ENCODE peak calls at places on chromosomes 1 and 21, in four cellular contexts. S, C, K and B are unnamed samples.

GRCh38 chr1:90835172-90835660 is 118.1 kb upstream of the BARHL2 start:
- DNase-seq in S (no peak), K (no peak), C (no peak), B (no peak)

GRCh38 chr1:181077576-181078242 is 10.8 kb upstream of the IER5 start:
- DNase-seq in K (no peak), C (no peak), S (no peak), B (no peak)

GRCh38 chr21:44291078-44291935 is 5.6 kb downstream of the AIRE start:
- DNase-seq in S (no peak), C (no peak), K (no peak), B (no peak)

GRCh38 chr1:154546264-154547043 is 12.0 kb downstream of the UBE2Q1 start:
- DNase-seq in S (peak), C (peak), K (peak), B (peak)

GRCh38 chr1:37475380-37476086 is 1.2 kb downstream of the ZC3H12A start:
- DNase-seq in K (no peak), S (peak), C (no peak), B (no peak)

GRCh38 chr1:109254621-109255096 is 5.3 kb downstream of the CELSR2 start:
- DNase-seq in C (no peak), K (no peak), S (peak), B (no peak)

GRCh38 chr1:77134359-77134758 is 84.9 kb downstream of the PIGK start:
- DNase-seq in C (no peak), S (no peak), K (no peak), B (no peak)

GRCh38 chr1:156912861-156913808 is 7.3 kb upstream of the LRRC71 start:
- DNase-seq in S (peak), C (no peak), K (no peak), B (no peak)

GRCh38 chr1:4395158-4395557 is 259.3 kb upstream of the AJAP1 start:
- DNase-seq in S (no peak), C (no peak), K (no peak), B (no peak)

GRCh38 chr1:19484338-19484792 is 974 bp downstream of the CAPZB start:
- DNase-seq in K (no peak), S (no peak), C (peak), B (no peak)

GRCh38 chr1:66354311-66354922 is 179.5 kb upstream of the SGIP1 start:
- DNase-seq in C (no peak), K (no peak), S (no peak), B (no peak)

GRCh38 chr1:154866995-154867795 is 2.9 kb downstream of the KCNN3 start:
- DNase-seq in K (no peak), C (no peak), S (no peak), B (no peak)

GRCh38 chr1:164914208-164914607 is 355.2 kb downstream of the PBX1 start:
- DNase-seq in K (no peak), S (no peak), C (no peak), B (no peak)

GRCh38 chr1:162080472-162081015 is 11.1 kb downstream of the NOS1AP start:
- DNase-seq in K (no peak), C (no peak), S (no peak), B (no peak)

GRCh38 chr1:205947024-205947423 is 3.8 kb upstream of the SLC26A9 start:
- DNase-seq in S (no peak), K (no peak), C (no peak), B (no peak)

GRCh38 chr1:51236548-51237312 is 657 bp downstream of the RNF11 start:
- DNase-seq in S (peak), C (peak), K (no peak), B (no peak)

GRCh38 chr1:169529068-169529642 is 43.4 kb upstream of the SLC19A2 start:
- DNase-seq in S (no peak), K (no peak), C (peak), B (no peak)

GRCh38 chr1:1435094-1435903 is at the start of gene VWA1:
- DNase-seq in S (peak), K (no peak), C (peak), B (peak)
- TF ChIP-seq POLR2AphosphoS5 in S (no peak), K (no peak), C (no peak), B (no peak)

DNA sequence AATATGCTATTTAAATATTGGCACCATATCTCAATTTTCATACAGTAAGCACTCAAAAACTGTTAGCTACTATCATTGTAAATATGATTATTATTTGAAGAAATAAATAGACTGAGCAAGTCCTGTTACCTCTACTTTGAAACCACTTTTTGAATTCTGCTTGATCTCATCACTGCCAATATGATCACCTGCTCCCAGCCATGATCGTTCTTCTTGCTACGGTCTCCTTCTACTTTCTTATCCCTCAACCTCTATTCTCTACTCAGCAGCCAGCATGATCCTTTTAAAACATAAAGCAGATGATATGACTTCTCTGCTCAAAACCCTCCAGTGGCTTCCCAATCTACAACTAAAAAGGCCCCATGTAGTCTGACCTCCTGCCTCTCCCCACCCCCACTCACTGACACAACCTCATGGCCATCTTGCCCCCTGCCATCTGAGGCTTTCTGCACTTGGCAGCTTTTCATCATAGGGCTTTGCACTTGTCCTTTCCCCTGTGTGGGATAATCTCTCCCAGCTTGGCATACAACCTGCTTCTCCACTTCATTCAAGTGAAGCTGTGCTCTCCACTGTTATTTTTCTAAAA is 27.2 kb downstream of the CD34 start:
- DNase-seq in K (no peak), S (no peak), C (no peak), B (no peak)
- TF ChIP-seq SPI1 in K (no peak), S (no peak), C (no peak), B (no peak)

DNA sequence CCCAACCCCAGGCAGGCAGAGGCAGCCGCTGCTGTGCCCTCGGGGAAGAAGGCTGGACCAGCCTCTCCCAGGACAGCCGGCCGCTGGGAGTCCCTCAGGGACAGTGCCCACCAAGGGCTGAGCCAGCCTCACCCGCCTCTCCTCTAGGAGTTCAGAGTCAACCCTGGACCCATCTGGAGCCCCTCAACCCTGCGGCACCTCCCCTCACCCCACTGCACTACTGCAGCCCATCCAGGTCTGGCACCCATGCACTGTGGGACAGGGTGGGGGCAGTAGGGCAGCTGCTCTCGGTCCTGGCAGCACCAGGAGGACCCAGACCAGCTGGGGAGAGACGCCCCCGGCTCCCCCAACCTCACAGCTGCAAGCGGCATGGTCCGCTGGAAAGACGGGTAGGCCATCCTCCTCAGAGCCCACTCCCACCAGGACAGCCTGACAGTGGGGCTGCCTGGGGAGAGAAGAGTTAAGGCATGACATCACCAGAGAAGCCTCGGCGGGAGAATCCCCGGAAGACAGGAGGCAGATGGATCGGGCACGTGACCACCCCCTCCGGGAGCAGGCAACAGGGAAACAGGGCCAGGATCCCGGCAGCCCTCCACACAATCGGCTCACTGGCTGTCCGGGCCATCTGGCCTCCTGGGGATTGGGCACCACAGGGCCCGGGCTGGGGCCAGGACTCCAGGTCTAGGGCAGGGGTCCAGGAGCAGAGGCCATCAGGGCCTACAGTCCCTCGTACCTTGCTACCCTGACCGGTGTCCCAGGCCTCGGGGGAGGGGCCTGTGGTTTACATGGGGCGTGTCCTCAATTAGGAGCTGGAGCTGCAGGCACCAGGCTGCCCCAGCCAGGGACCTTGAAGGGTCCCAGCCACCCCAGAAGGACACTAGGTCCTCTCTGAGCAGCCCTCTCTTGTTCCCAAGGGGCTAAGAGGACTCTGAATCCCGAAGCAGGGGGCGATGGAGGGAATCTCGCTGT is 3.1 kb downstream of the ACAP3 start:
- DNase-seq in C (no peak), S (peak), K (no peak), B (no peak)
- TF ChIP-seq POLR2AphosphoS5 in C (no peak), S (no peak), K (no peak), B (no peak)

DNA sequence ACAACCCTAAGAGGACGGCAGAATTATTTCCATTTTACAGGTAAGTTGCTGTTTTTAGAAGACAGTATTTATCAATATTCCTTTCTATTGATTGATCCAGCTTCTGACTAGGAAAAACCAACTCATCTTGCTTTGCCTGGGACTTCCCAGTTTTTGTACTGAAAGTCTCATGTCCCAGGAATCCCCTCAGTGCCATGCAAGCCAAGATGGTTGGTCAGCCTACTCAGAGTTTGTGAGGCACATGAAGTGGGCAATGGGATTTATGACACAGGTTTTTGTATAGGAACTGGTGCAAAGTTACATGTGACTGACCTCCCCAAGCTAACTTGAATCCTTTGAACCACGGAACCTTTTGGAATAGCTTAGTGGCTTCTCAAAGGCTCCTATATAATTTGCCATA is 45.5 kb downstream of the GNG12 start:
- DNase-seq in S (no peak), C (no peak), K (no peak), B (no peak)
- TF ChIP-seq SPI1 in S (no peak), C (no peak), K (no peak), B (no peak)

GRCh38 chr1:167964646-167965045 is 27.8 kb upstream of the MPC2 start:
- DNase-seq in K (no peak), C (no peak), S (no peak), B (no peak)
- TF ChIP-seq POLR2AphosphoS5 in K (no peak), C (no peak), S (no peak), B (no peak)

GRCh38 chr1:76018045-76018444 is 56.5 kb upstream of the ST6GALNAC3 start:
- DNase-seq in C (no peak), K (no peak), S (no peak), B (no peak)

GRCh38 chr1:76021816-76022215 is 52.7 kb upstream of the ST6GALNAC3 start:
- DNase-seq in K (no peak), C (no peak), S (no peak), B (no peak)

DNA sequence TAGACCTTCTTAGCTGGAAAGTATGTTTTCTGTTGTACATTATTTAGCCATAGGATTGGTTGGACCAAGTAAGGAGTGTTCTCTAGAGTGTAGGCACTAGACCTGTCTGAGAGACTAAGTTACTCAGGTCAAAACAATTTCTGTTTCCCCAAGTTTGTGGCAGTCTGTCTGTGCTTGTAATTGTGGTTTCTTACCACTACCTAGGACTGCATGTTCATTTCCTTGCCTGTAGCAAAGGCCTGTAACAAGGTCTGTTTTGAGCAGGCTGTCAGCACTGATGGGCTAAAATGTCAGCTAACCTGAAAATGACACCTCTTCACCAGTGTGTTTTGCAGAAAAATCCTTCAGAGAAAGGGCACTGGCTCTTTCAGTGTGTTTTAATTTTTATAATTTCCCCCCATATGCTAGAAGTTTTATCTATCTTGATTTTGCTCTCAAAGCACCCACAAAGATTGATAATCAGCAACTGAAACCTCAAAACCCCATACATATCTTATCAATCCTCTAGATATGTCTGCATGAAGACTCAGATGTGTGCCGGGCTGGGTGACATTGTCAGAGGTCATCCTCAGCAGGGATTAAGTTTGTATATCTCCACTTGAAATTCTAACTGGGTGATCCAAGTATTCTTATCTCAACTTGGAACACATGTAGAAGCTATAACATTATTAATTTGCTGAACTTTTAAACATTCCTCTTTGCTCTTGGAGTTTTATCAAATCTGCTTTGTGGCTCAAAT is 50.7 kb upstream of the ST6GALNAC3 start:
- DNase-seq in S (no peak), C (no peak), K (no peak), B (no peak)
- TF ChIP-seq SPI1 in S (no peak), C (no peak), K (no peak), B (no peak)

DNA sequence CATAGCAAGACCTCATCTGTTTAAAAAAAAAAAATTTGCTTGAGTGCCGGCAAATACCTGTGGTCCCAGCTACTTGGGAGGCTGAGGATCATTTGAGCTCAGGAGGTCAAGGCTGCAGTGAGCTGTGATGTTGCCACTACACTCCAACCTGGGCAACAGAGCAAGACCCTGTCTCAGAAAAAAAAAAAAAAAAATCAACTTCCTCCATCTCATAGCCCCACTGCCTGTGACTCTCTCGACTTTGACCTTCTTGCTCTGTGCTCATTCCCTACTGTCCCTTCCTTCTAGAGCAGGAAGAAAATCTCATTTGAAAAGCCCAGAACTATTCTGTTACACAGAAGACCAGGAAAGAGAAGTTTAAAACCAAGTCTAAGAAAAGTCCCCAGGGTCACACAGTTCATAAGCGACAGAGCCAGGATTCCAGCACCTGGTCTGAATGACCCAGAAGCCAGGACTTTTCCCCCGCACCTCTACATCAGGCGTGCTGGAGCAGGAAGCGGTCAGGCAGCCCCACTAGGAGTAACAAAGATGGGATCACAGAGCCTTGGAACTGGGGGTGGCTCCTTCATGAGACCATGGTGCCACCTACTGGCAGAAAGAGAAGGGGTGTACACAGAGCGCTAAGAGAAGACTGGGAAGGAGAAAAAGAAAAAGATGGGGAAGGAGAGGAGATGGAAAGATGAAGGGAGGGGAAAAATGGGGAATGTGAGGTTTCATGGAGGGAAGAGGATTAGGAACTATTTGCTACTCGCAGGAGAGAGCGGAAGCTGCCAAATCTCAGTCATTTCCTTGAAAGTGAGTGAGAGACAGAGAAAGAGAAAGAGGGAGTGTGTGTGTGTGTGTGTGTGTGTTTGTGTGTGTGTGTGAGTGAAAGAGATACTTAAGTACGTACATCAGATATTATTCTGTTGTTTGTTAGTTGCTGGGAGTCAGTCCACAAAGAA is 3.1 kb upstream of the P3R3URF start:
- DNase-seq in K (no peak), S (peak), C (peak), B (no peak)
- TF ChIP-seq POLR2AphosphoS5 in K (no peak), S (no peak), C (no peak), B (no peak)

GRCh38 chr21:46217511-46218196 is 10.9 kb downstream of the LSS start:
- DNase-seq in S (no peak), K (no peak), C (no peak), B (no peak)

GRCh38 chr21:46220275-46220810 is 8.2 kb downstream of the LSS start:
- DNase-seq in K (no peak), C (no peak), S (no peak), B (no peak)

GRCh38 chr21:46220847-46221246 is 7.7 kb downstream of the LSS start:
- DNase-seq in C (no peak), S (no peak), K (no peak), B (no peak)

GRCh38 chr21:46219591-46220239 is 8.9 kb downstream of the LSS start:
- DNase-seq in S (no peak), K (no peak), C (no peak), B (no peak)

GRCh38 chr21:46218906-46219590 is 9.5 kb downstream of the LSS start:
- DNase-seq in C (no peak), S (no peak), K (no peak), B (no peak)
- TF ChIP-seq SPI1 in C (no peak), S (no peak), K (no peak), B (no peak)